ENCODE peak calls at places on chromosomes 7 and 10, in nine cellular contexts. P is DMS53; J is Daoy; U is NCI-H748 treated with DMSO at 0.1 percent for 48 hours; E is HTR-8/SVneo; X is nucleus accumbens; R is NK-92 treated with Interleukin-12 subunit alpha and Interleukin-12 subunit beta, amount 100 ng/mL, for 24 hours; V is uterus; H is NCI-H1092. W is an unnamed sample.

GRCh38 chr7:129188372-129188891 is at the start of gene SMO:
- DNase-seq in P (peak), J (peak), U (no peak), E (peak), X (no peak), R (no peak), V (peak), H (peak), W (peak)

GRCh38 chr10:69503896-69504265 is 52.6 kb downstream of the TSPAN15 start:
- DNase-seq in P (no peak), J (no peak), U (no peak), E (no peak), X (no peak), R (no peak), V (no peak), H (no peak), W (no peak)

GRCh38 chr7:157513162-157513621 is 176.4 kb downstream of the DNAJB6 start:
- DNase-seq in P (peak), J (peak), U (no peak), E (no peak), X (no peak), R (no peak), V (no peak), H (no peak), W (no peak)

GRCh38 chr10:113104071-113104470 is 154.0 kb downstream of the TCF7L2 start:
- DNase-seq in P (no peak), J (no peak), U (no peak), E (no peak), X (no peak), R (no peak), V (peak), H (no peak), W (no peak)

GRCh38 chr7:118285358-118285757 is 60.9 kb downstream of the ANKRD7 start:
- DNase-seq in P (no peak), J (no peak), U (no peak), E (no peak), X (no peak), R (no peak), V (no peak), H (no peak), W (no peak)

GRCh38 chr7:15626041-15626440 is 60.4 kb downstream of the MEOX2 start:
- DNase-seq in P (no peak), J (no peak), U (no peak), E (no peak), X (no peak), R (no peak), V (no peak), H (no peak), W (no peak)

GRCh38 chr7:85021090-85021704 is 165.7 kb downstream of the SEMA3D start:
- DNase-seq in P (peak), J (no peak), U (no peak), E (no peak), X (no peak), R (no peak), V (no peak), H (peak), W (no peak)

GRCh38 chr7:121279822-121280221 is 49.0 kb upstream of the WNT16 start:
- DNase-seq in P (no peak), J (no peak), U (no peak), E (no peak), X (no peak), R (no peak), V (no peak), H (no peak), W (no peak)

GRCh38 chr7:151014950-151015349 is 9.3 kb downstream of the ATG9B start:
- DNase-seq in P (no peak), J (no peak), U (no peak), E (no peak), X (no peak), R (no peak), V (no peak), H (no peak), W (no peak)

GRCh38 chr7:124085168-124085567 is 52.3 kb upstream of the TMEM229A start:
- DNase-seq in P (peak), J (peak), U (no peak), E (no peak), X (peak), R (no peak), V (no peak), H (no peak), W (peak)

GRCh38 chr10:86306628-86307278 is 59.8 kb downstream of the GRID1 start:
- DNase-seq in P (peak), J (no peak), U (no peak), E (peak), X (no peak), R (no peak), V (no peak), H (no peak), W (no peak)

GRCh38 chr7:66050990-66051424 is 24.6 kb upstream of the ASL start:
- DNase-seq in P (peak), J (peak), U (no peak), E (peak), X (no peak), R (no peak), V (no peak), H (no peak), W (no peak)

GRCh38 chr10:99548041-99548530 is 15.3 kb downstream of the NKX2-3 start:
- DNase-seq in P (peak), J (peak), U (no peak), E (peak), X (no peak), R (no peak), V (no peak), H (no peak), W (no peak)

GRCh38 chr7:28408105-28408973 is 4.0 kb upstream of the CREB5 start:
- DNase-seq in P (peak), J (peak), U (no peak), E (no peak), X (no peak), R (no peak), V (peak), H (no peak), W (no peak)

GRCh38 chr7:4882169-4882741 is 1.3 kb downstream of the RADIL start:
- DNase-seq in P (peak), J (peak), U (peak), E (no peak), X (no peak), R (no peak), V (peak), H (no peak), W (peak)

GRCh38 chr7:139359366-139360209 is at the start of gene LUC7L2:
- DNase-seq in P (peak), J (peak), U (peak), E (peak), X (peak), R (peak), V (peak), H (peak), W (peak)

GRCh38 chr10:59290448-59290847 is 71.9 kb downstream of the FAM13C start:
- DNase-seq in P (peak), J (no peak), U (no peak), E (no peak), X (no peak), R (no peak), V (no peak), H (no peak), W (no peak)

GRCh38 chr7:77386165-77386824 is 29.9 kb downstream of the GSAP start:
- DNase-seq in P (no peak), J (no peak), U (no peak), E (no peak), X (no peak), R (no peak), V (no peak), H (no peak), W (no peak)

GRCh38 chr7:82204694-82205093 is 238.9 kb downstream of the CACNA2D1 start:
- DNase-seq in P (peak), J (peak), U (no peak), E (no peak), X (no peak), R (no peak), V (no peak), H (no peak), W (no peak)

GRCh38 chr7:104790440-104790839 is 223.6 kb upstream of the KMT2E start:
- DNase-seq in P (no peak), J (peak), U (no peak), E (no peak), X (no peak), R (no peak), V (no peak), H (no peak), W (no peak)

GRCh38 chr7:152203095-152203494 is 177.6 kb downstream of the GALNT11 start:
- DNase-seq in P (no peak), J (no peak), U (no peak), E (no peak), X (no peak), R (no peak), V (no peak), H (no peak), W (no peak)

GRCh38 chr10:13048762-13049161 is 47.2 kb upstream of the CCDC3 start:
- DNase-seq in P (no peak), J (no peak), U (no peak), E (no peak), X (no peak), R (no peak), V (no peak), H (no peak), W (no peak)

GRCh38 chr10:13681963-13682362 is 95.2 kb downstream of the PRPF18 start:
- DNase-seq in P (no peak), J (no peak), U (no peak), E (no peak), X (no peak), R (no peak), V (no peak), H (no peak), W (no peak)

GRCh38 chr10:98331888-98332287 is 63.9 kb upstream of the LOXL4 start:
- DNase-seq in P (peak), J (peak), U (no peak), E (no peak), X (no peak), R (no peak), V (no peak), H (no peak), W (no peak)

GRCh38 chr7:154388999-154389398 is 336.8 kb downstream of the DPP6 start:
- DNase-seq in P (no peak), J (no peak), U (no peak), E (no peak), X (no peak), R (no peak), V (no peak), H (no peak), W (no peak)

GRCh38 chr10:123571978-123572377 is 94.2 kb upstream of the GPR26 start:
- DNase-seq in P (no peak), J (no peak), U (no peak), E (no peak), X (no peak), R (no peak), V (no peak), H (no peak), W (no peak)

GRCh38 chr7:158373761-158374545 is 213.7 kb downstream of the PTPRN2 start:
- DNase-seq in P (no peak), J (peak), U (no peak), E (no peak), X (no peak), R (no peak), V (no peak), H (no peak), W (no peak)

GRCh38 chr7:133863362-133864061 is 263.6 kb upstream of the LRGUK start:
- DNase-seq in P (peak), J (no peak), U (peak), E (no peak), X (no peak), R (no peak), V (no peak), H (peak), W (no peak)

GRCh38 chr10:31133628-31134302 is 102.1 kb upstream of the ZNF438 start:
- DNase-seq in P (peak), J (peak), U (peak), E (peak), X (peak), R (no peak), V (peak), H (peak), W (peak)

GRCh38 chr10:80459047-80459865 is 5.1 kb downstream of the TSPAN14 start:
- DNase-seq in P (peak), J (peak), U (no peak), E (no peak), X (no peak), R (peak), V (peak), H (no peak), W (no peak)

GRCh38 chr10:25047902-25048301 is 31.5 kb downstream of the THNSL1 start:
- DNase-seq in P (no peak), J (peak), U (no peak), E (no peak), X (no peak), R (no peak), V (no peak), H (no peak), W (no peak)

GRCh38 chr10:47288236-47288635 is 11.8 kb upstream of the GDF10 start:
- DNase-seq in P (no peak), J (no peak), U (no peak), E (no peak), X (no peak), R (no peak), V (no peak), H (no peak), W (no peak)

GRCh38 chr7:108147031-108147563 is 16.9 kb upstream of the LAMB4 start:
- DNase-seq in P (peak), J (no peak), U (no peak), E (no peak), X (no peak), R (no peak), V (peak), H (peak), W (no peak)

GRCh38 chr10:75020168-75020567 is 91.3 kb upstream of the SAMD8 start:
- DNase-seq in P (no peak), J (no peak), U (no peak), E (no peak), X (no peak), R (no peak), V (no peak), H (no peak), W (no peak)

GRCh38 chr7:90728568-90728967 is 132.4 kb downstream of the CDK14 start:
- DNase-seq in P (peak), J (no peak), U (no peak), E (no peak), X (no peak), R (no peak), V (no peak), H (no peak), W (no peak)

GRCh38 chr7:46032936-46033335 is 111.9 kb upstream of the IGFBP3 start:
- DNase-seq in P (no peak), J (peak), U (no peak), E (no peak), X (no peak), R (no peak), V (no peak), H (no peak), W (no peak)